ENCODE peak calls at places on chromosomes 6 and 20, in nine cellular contexts. P, U, A, N, F, I, E, Z and D are unnamed samples.

GRCh38 chr6:152271681-152272464 is 365.3 kb downstream of the SYNE1 start:
- DNase-seq in A (peak), E (peak), N (peak), F (no peak), U (no peak), P (no peak), Z (no peak), I (no peak), D (peak)

GRCh38 chr20:46349742-46350056 is 41.4 kb upstream of the CDH22 start:
- DNase-seq in N (no peak), P (no peak), E (no peak), Z (peak), A (no peak), F (no peak), U (no peak), I (no peak), D (no peak)

GRCh38 chr6:109453594-109454482 is 1.7 kb downstream of the MICAL1 start:
- DNase-seq in U (no peak), A (peak), I (no peak), N (peak), E (no peak), Z (no peak), F (peak), P (no peak), D (no peak)

GRCh38 chr6:33314943-33315752 is 1.3 kb upstream of the TAPBP start:
- DNase-seq in Z (no peak), F (no peak), U (no peak), E (peak), I (no peak), A (peak), N (peak), P (no peak), D (no peak)

GRCh38 chr20:54140067-54140466 is 33.7 kb downstream of the CYP24A1 start:
- DNase-seq in P (no peak), I (no peak), U (no peak), A (no peak), F (no peak), Z (no peak), N (no peak), E (no peak), D (no peak)

GRCh38 chr6:28789553-28790083 is 134.2 kb downstream of the TRIM27 start:
- DNase-seq in U (no peak), P (peak), A (peak), E (no peak), I (no peak), N (peak), F (peak), Z (no peak), D (no peak)

GRCh38 chr6:90411292-90411781 is 114.7 kb upstream of the BACH2 start:
- DNase-seq in N (no peak), I (no peak), P (no peak), E (no peak), F (no peak), Z (no peak), A (no peak), U (no peak), D (no peak)

GRCh38 chr20:31664696-31665354 is 27.1 kb downstream of the COX4I2 start:
- DNase-seq in F (no peak), U (no peak), N (no peak), I (no peak), A (no peak), Z (no peak), P (no peak), E (no peak), D (no peak)

GRCh38 chr6:139728879-139729278 is 354.4 kb upstream of the CITED2 start:
- DNase-seq in Z (no peak), F (no peak), A (no peak), N (no peak), U (no peak), I (no peak), P (no peak), E (no peak), D (no peak)

GRCh38 chr6:116165596-116165995 is 39.7 kb upstream of the COL10A1 start:
- DNase-seq in A (no peak), U (no peak), Z (no peak), F (peak), E (no peak), P (no peak), N (no peak), I (no peak), D (no peak)

GRCh38 chr20:5654557-5654956 is 95.6 kb upstream of the SHLD1 start:
- DNase-seq in I (no peak), Z (no peak), F (peak), P (no peak), N (peak), E (no peak), A (no peak), U (no peak), D (no peak)

GRCh38 chr6:28841290-28841689 is 82.5 kb downstream of the TRIM27 start:
- DNase-seq in A (no peak), F (peak), Z (no peak), P (no peak), U (no peak), I (no peak), N (no peak), E (no peak), D (no peak)

GRCh38 chr6:11575408-11576033 is 38.0 kb downstream of the TMEM170B start:
- DNase-seq in U (peak), P (peak), I (peak), Z (no peak), A (no peak), F (peak), E (peak), N (peak), D (peak)

GRCh38 chr6:138597336-138597735 is 98.0 kb upstream of the NHSL1 start:
- DNase-seq in U (no peak), I (no peak), P (no peak), Z (no peak), E (no peak), N (peak), F (no peak), A (no peak), D (no peak)

GRCh38 chr6:147156799-147157382 is 47.3 kb upstream of the STXBP5 start:
- DNase-seq in E (no peak), P (no peak), F (peak), I (no peak), Z (no peak), N (peak), U (no peak), A (no peak), D (no peak)

GRCh38 chr6:107600936-107601335 is 111.0 kb downstream of the SOBP start:
- DNase-seq in Z (no peak), N (peak), P (peak), F (no peak), U (no peak), E (peak), I (no peak), A (no peak), D (no peak)

GRCh38 chr20:15396026-15396425 is 1058.6 kb upstream of the FLRT3 start:
- DNase-seq in Z (no peak), F (no peak), A (no peak), E (no peak), I (no peak), U (no peak), N (no peak), P (no peak), D (no peak)

GRCh38 chr6:45946887-45947286 is 68.8 kb downstream of the CLIC5 start:
- DNase-seq in A (no peak), F (no peak), U (no peak), P (no peak), N (peak), E (no peak), Z (no peak), I (no peak), D (no peak)

GRCh38 chr6:133977983-133978895 is 25.2 kb downstream of the TBPL1 start:
- DNase-seq in A (no peak), P (no peak), E (no peak), N (peak), U (peak), Z (no peak), F (peak), I (no peak), D (no peak)

GRCh38 chr6:84635081-84635745 is 129.2 kb downstream of the TBX18 start:
- DNase-seq in P (peak), E (peak), Z (no peak), N (peak), A (no peak), F (no peak), U (no peak), I (no peak), D (no peak)

GRCh38 chr6:165447141-165447540 is 137.7 kb upstream of the C6orf118 start:
- DNase-seq in I (no peak), P (no peak), Z (no peak), F (no peak), A (no peak), E (no peak), N (no peak), U (no peak), D (no peak)

GRCh38 chr6:104486003-104486402 is 373.7 kb downstream of the HACE1 start:
- DNase-seq in I (no peak), A (no peak), Z (no peak), P (no peak), N (no peak), F (no peak), E (no peak), U (no peak), D (no peak)

GRCh38 chr6:74091133-74091793 is 395.3 kb downstream of the CD109 start:
- DNase-seq in N (peak), Z (no peak), P (peak), A (no peak), E (no peak), I (no peak), F (peak), U (no peak), D (no peak)

GRCh38 chr6:138145402-138145801 is 16.3 kb upstream of the ARFGEF3 start:
- DNase-seq in P (no peak), E (no peak), A (no peak), U (no peak), Z (no peak), F (no peak), I (no peak), N (no peak), D (no peak)

GRCh38 chr6:82954937-82955577 is 110.6 kb downstream of the UBE3D start:
- DNase-seq in U (no peak), E (no peak), P (no peak), A (no peak), Z (no peak), N (peak), F (no peak), I (no peak), D (no peak)

GRCh38 chr20:44750081-44750805 is 4.6 kb downstream of the KCNK15 start:
- DNase-seq in E (no peak), U (no peak), F (no peak), P (no peak), Z (no peak), N (no peak), A (no peak), I (no peak), D (no peak)

GRCh38 chr6:96913621-96914020 is 10.9 kb upstream of the KLHL32 start:
- DNase-seq in N (no peak), P (no peak), U (no peak), Z (no peak), E (no peak), A (no peak), F (no peak), I (no peak), D (no peak)

GRCh38 chr6:35725721-35726438 is 11.0 kb upstream of the ARMC12 start:
- DNase-seq in P (no peak), Z (peak), N (peak), E (peak), F (peak), A (peak), I (no peak), U (no peak), D (peak)